ENCODE peak calls at places on chromosome 9, in seven cellular contexts. One of them, this sample, is unnamed.

GRCh38 chr9:4581031-4581760 is 80.9 kb upstream of the PLPP6 start:
- DNase-seq in fibroblast of the conjunctiva: no peak
- DNase-seq in ACHN: no peak
- DNase-seq in NCI-H2081: no peak
- DNase-seq in gastrocnemius medialis: no peak
- DNase-seq in lower lobe of right lung: no peak
- DNase-seq in EH: no peak
- DNase-seq in this sample: no peak

GRCh38 chr9:87063246-87063645 is 115.9 kb upstream of the GAS1 start:
- DNase-seq in NCI-H2081: no peak
- DNase-seq in gastrocnemius medialis: no peak
- DNase-seq in lower lobe of right lung: no peak
- DNase-seq in fibroblast of the conjunctiva: no peak
- DNase-seq in ACHN: no peak
- DNase-seq in EH: peak
- DNase-seq in this sample: peak

GRCh38 chr9:123556464-123557435 is 200.8 kb downstream of the CRB2 start:
- DNase-seq in gastrocnemius medialis: no peak
- DNase-seq in ACHN: no peak
- DNase-seq in NCI-H2081: no peak
- DNase-seq in fibroblast of the conjunctiva: no peak
- DNase-seq in lower lobe of right lung: no peak
- DNase-seq in EH: peak
- DNase-seq in this sample: peak

GRCh38 chr9:82934949-82935348 is 128.0 kb downstream of the RASEF start:
- DNase-seq in lower lobe of right lung: no peak
- DNase-seq in gastrocnemius medialis: no peak
- DNase-seq in fibroblast of the conjunctiva: no peak
- DNase-seq in NCI-H2081: no peak
- DNase-seq in ACHN: peak
- DNase-seq in EH: peak
- DNase-seq in this sample: peak

GRCh38 chr9:8558176-8558575 is 758.6 kb upstream of the DMAC1 start:
- DNase-seq in ACHN: peak
- DNase-seq in gastrocnemius medialis: no peak
- DNase-seq in NCI-H2081: no peak
- DNase-seq in lower lobe of right lung: no peak
- DNase-seq in fibroblast of the conjunctiva: peak
- DNase-seq in EH: no peak
- DNase-seq in this sample: peak

GRCh38 chr9:115213777-115214428 is 95.9 kb upstream of the TNC start:
- DNase-seq in lower lobe of right lung: no peak
- DNase-seq in EH: peak
- DNase-seq in NCI-H2081: no peak
- DNase-seq in ACHN: peak
- DNase-seq in gastrocnemius medialis: no peak
- DNase-seq in fibroblast of the conjunctiva: peak
- DNase-seq in this sample: peak

GRCh38 chr9:108297025-108297424 is 558.8 kb downstream of the ACTL7B start:
- DNase-seq in ACHN: no peak
- DNase-seq in EH: peak
- DNase-seq in lower lobe of right lung: peak
- DNase-seq in fibroblast of the conjunctiva: peak
- DNase-seq in NCI-H2081: no peak
- DNase-seq in gastrocnemius medialis: peak
- DNase-seq in this sample: peak

GRCh38 chr9:126722922-126723806 is 81.7 kb upstream of the ZBTB43 start:
- DNase-seq in ACHN: peak
- DNase-seq in gastrocnemius medialis: no peak
- DNase-seq in fibroblast of the conjunctiva: no peak
- DNase-seq in lower lobe of right lung: peak
- DNase-seq in NCI-H2081: peak
- DNase-seq in EH: peak
- DNase-seq in this sample: no peak

GRCh38 chr9:110255417-110256141 is 728 bp downstream of the TXN start:
- DNase-seq in NCI-H2081: peak
- DNase-seq in EH: peak
- DNase-seq in lower lobe of right lung: peak
- DNase-seq in fibroblast of the conjunctiva: no peak
- DNase-seq in ACHN: peak
- DNase-seq in gastrocnemius medialis: peak
- DNase-seq in this sample: peak

GRCh38 chr9:20558609-20559016 is 63.7 kb downstream of the MLLT3 start:
- DNase-seq in gastrocnemius medialis: no peak
- DNase-seq in NCI-H2081: no peak
- DNase-seq in fibroblast of the conjunctiva: peak
- DNase-seq in ACHN: no peak
- DNase-seq in lower lobe of right lung: no peak
- DNase-seq in EH: peak
- DNase-seq in this sample: peak

GRCh38 chr9:34501889-34502425 is 20.8 kb downstream of the ENHO start:
- DNase-seq in ACHN: no peak
- DNase-seq in EH: peak
- DNase-seq in gastrocnemius medialis: no peak
- DNase-seq in NCI-H2081: no peak
- DNase-seq in fibroblast of the conjunctiva: peak
- DNase-seq in lower lobe of right lung: peak
- DNase-seq in this sample: peak

GRCh38 chr9:91199739-91200497 is 161.8 kb downstream of the AUH start:
- DNase-seq in lower lobe of right lung: no peak
- DNase-seq in gastrocnemius medialis: no peak
- DNase-seq in NCI-H2081: no peak
- DNase-seq in ACHN: no peak
- DNase-seq in EH: no peak
- DNase-seq in fibroblast of the conjunctiva: no peak
- DNase-seq in this sample: no peak

GRCh38 chr9:104895572-104895971 is 32.4 kb downstream of the ABCA1 start:
- DNase-seq in NCI-H2081: no peak
- DNase-seq in EH: peak
- DNase-seq in gastrocnemius medialis: no peak
- DNase-seq in lower lobe of right lung: no peak
- DNase-seq in fibroblast of the conjunctiva: peak
- DNase-seq in ACHN: no peak
- DNase-seq in this sample: peak

GRCh38 chr9:121981118-121981883 is 111.8 kb downstream of the TTLL11 start:
- DNase-seq in NCI-H2081: no peak
- DNase-seq in EH: no peak
- DNase-seq in fibroblast of the conjunctiva: no peak
- DNase-seq in gastrocnemius medialis: no peak
- DNase-seq in lower lobe of right lung: no peak
- DNase-seq in ACHN: no peak
- DNase-seq in this sample: no peak

GRCh38 chr9:137666950-137667670 is 48.3 kb downstream of the EHMT1 start:
- DNase-seq in gastrocnemius medialis: no peak
- DNase-seq in EH: no peak
- DNase-seq in NCI-H2081: no peak
- DNase-seq in fibroblast of the conjunctiva: no peak
- DNase-seq in lower lobe of right lung: no peak
- DNase-seq in ACHN: no peak
- DNase-seq in this sample: no peak

GRCh38 chr9:6910497-6910896 is 152.7 kb downstream of the KDM4C start:
- DNase-seq in NCI-H2081: no peak
- DNase-seq in fibroblast of the conjunctiva: no peak
- DNase-seq in EH: no peak
- DNase-seq in gastrocnemius medialis: no peak
- DNase-seq in lower lobe of right lung: no peak
- DNase-seq in ACHN: no peak
- DNase-seq in this sample: no peak

GRCh38 chr9:94624621-94625020 is 14.7 kb downstream of the FBP1 start:
- DNase-seq in fibroblast of the conjunctiva: no peak
- DNase-seq in lower lobe of right lung: no peak
- DNase-seq in gastrocnemius medialis: no peak
- DNase-seq in NCI-H2081: no peak
- DNase-seq in ACHN: no peak
- DNase-seq in EH: peak
- DNase-seq in this sample: no peak

GRCh38 chr9:76401580-76402354 is 7.5 kb upstream of the RFK start:
- DNase-seq in fibroblast of the conjunctiva: no peak
- DNase-seq in gastrocnemius medialis: no peak
- DNase-seq in NCI-H2081: no peak
- DNase-seq in lower lobe of right lung: no peak
- DNase-seq in EH: peak
- DNase-seq in ACHN: no peak
- DNase-seq in this sample: peak

GRCh38 chr9:96038271-96038670 is 162.8 kb downstream of the ERCC6L2 start:
- DNase-seq in NCI-H2081: no peak
- DNase-seq in ACHN: no peak
- DNase-seq in gastrocnemius medialis: no peak
- DNase-seq in EH: no peak
- DNase-seq in fibroblast of the conjunctiva: no peak
- DNase-seq in lower lobe of right lung: no peak
- DNase-seq in this sample: no peak

GRCh38 chr9:81634915-81635516 is 54.3 kb downstream of the TLE1 start:
- DNase-seq in fibroblast of the conjunctiva: peak
- DNase-seq in ACHN: no peak
- DNase-seq in gastrocnemius medialis: no peak
- DNase-seq in lower lobe of right lung: no peak
- DNase-seq in NCI-H2081: no peak
- DNase-seq in EH: peak
- DNase-seq in this sample: peak

GRCh38 chr9:136228107-136228875 is 17.3 kb downstream of the QSOX2 start:
- DNase-seq in NCI-H2081: no peak
- DNase-seq in fibroblast of the conjunctiva: no peak
- DNase-seq in EH: peak
- DNase-seq in gastrocnemius medialis: no peak
- DNase-seq in lower lobe of right lung: no peak
- DNase-seq in ACHN: peak
- DNase-seq in this sample: peak

GRCh38 chr9:133389025-133389557 is 12.9 kb downstream of the STKLD1 start:
- DNase-seq in lower lobe of right lung: no peak
- DNase-seq in EH: no peak
- DNase-seq in ACHN: no peak
- DNase-seq in gastrocnemius medialis: no peak
- DNase-seq in fibroblast of the conjunctiva: no peak
- DNase-seq in NCI-H2081: no peak
- DNase-seq in this sample: no peak

GRCh38 chr9:22382331-22382730 is 64.3 kb upstream of the DMRTA1 start:
- DNase-seq in gastrocnemius medialis: no peak
- DNase-seq in lower lobe of right lung: no peak
- DNase-seq in EH: no peak
- DNase-seq in fibroblast of the conjunctiva: no peak
- DNase-seq in NCI-H2081: no peak
- DNase-seq in ACHN: no peak
- DNase-seq in this sample: no peak

GRCh38 chr9:135065804-135066203 is 21.7 kb upstream of the OLFM1 start:
- DNase-seq in EH: no peak
- DNase-seq in gastrocnemius medialis: no peak
- DNase-seq in NCI-H2081: no peak
- DNase-seq in lower lobe of right lung: no peak
- DNase-seq in fibroblast of the conjunctiva: no peak
- DNase-seq in ACHN: no peak
- DNase-seq in this sample: no peak

GRCh38 chr9:81607593-81608288 is 81.6 kb downstream of the TLE1 start:
- DNase-seq in gastrocnemius medialis: no peak
- DNase-seq in lower lobe of right lung: no peak
- DNase-seq in NCI-H2081: no peak
- DNase-seq in EH: no peak
- DNase-seq in fibroblast of the conjunctiva: no peak
- DNase-seq in ACHN: peak
- DNase-seq in this sample: no peak

GRCh38 chr9:111598730-111599091 is 736 bp downstream of the PTGR1 start:
- DNase-seq in ACHN: peak
- DNase-seq in fibroblast of the conjunctiva: no peak
- DNase-seq in lower lobe of right lung: peak
- DNase-seq in EH: peak
- DNase-seq in NCI-H2081: no peak
- DNase-seq in gastrocnemius medialis: no peak
- DNase-seq in this sample: peak